ENCODE peak calls at places on chromosomes 11 and 22, in ten cellular contexts. One of them, this sample, is unnamed.
A peak's percentile ranks its signal among the peaks of the same experiment; 100 is the strongest.

GRCh38 chr11:88552377-88553029 is 215.0 kb upstream of the CTSC start:
- DNase-seq in CD8-positive, alpha-beta memory T cell: peak; percentile 57
- DNase-seq in activated naive CD4-positive, alpha-beta T cell treated with anti-CD3 and anti-CD28 coated beads, Interleukin-2, amount 50 U/mL, for 16 hours: peak; percentile 37
- DNase-seq in HuH-7: peak; percentile 26
- DNase-seq in activated naive CD8-positive, alpha-beta T cell treated with anti-CD3 and anti-CD28 coated beads, Interleukin-2, amount 10 ng/mL, durations not matched to agents 7 days and 5 days: peak; percentile 45
- DNase-seq in stimulated activated CD8-positive, alpha-beta memory T cell treated with anti-CD3 and anti-CD28 coated beads, Interleukin-12 subunit alpha, Interleukin-12 subunit beta, amount 100 ng/mL, for 1 hour: peak; percentile 6
- DNase-seq in prostate gland: no peak
- DNase-seq in lung microvascular endothelial cell: peak; percentile 44
- DNase-seq in dermis microvascular lymphatic vessel endothelial cell: peak; percentile 45
- DNase-seq in T-helper 1 cell: peak; percentile 30
- DNase-seq in this sample: peak; percentile 68

GRCh38 chr22:32204211-32204855 is 540 bp downstream of the RFPL2 start:
- DNase-seq in CD8-positive, alpha-beta memory T cell: no peak
- DNase-seq in activated naive CD4-positive, alpha-beta T cell treated with anti-CD3 and anti-CD28 coated beads, Interleukin-2, amount 50 U/mL, for 16 hours: peak; percentile 15
- DNase-seq in HuH-7: peak; percentile 64
- DNase-seq in activated naive CD8-positive, alpha-beta T cell treated with anti-CD3 and anti-CD28 coated beads, Interleukin-2, amount 10 ng/mL, durations not matched to agents 7 days and 5 days: no peak
- DNase-seq in stimulated activated CD8-positive, alpha-beta memory T cell treated with anti-CD3 and anti-CD28 coated beads, Interleukin-12 subunit alpha, Interleukin-12 subunit beta, amount 100 ng/mL, for 1 hour: no peak
- DNase-seq in prostate gland: no peak
- DNase-seq in lung microvascular endothelial cell: no peak
- DNase-seq in dermis microvascular lymphatic vessel endothelial cell: no peak
- DNase-seq in T-helper 1 cell: no peak
- DNase-seq in this sample: peak; percentile 36

GRCh38 chr11:94181943-94182342 is 53.3 kb downstream of the PANX1 start:
- DNase-seq in CD8-positive, alpha-beta memory T cell: no peak
- DNase-seq in activated naive CD4-positive, alpha-beta T cell treated with anti-CD3 and anti-CD28 coated beads, Interleukin-2, amount 50 U/mL, for 16 hours: no peak
- DNase-seq in HuH-7: no peak
- DNase-seq in activated naive CD8-positive, alpha-beta T cell treated with anti-CD3 and anti-CD28 coated beads, Interleukin-2, amount 10 ng/mL, durations not matched to agents 7 days and 5 days: no peak
- DNase-seq in stimulated activated CD8-positive, alpha-beta memory T cell treated with anti-CD3 and anti-CD28 coated beads, Interleukin-12 subunit alpha, Interleukin-12 subunit beta, amount 100 ng/mL, for 1 hour: no peak
- DNase-seq in prostate gland: no peak
- DNase-seq in lung microvascular endothelial cell: no peak
- DNase-seq in dermis microvascular lymphatic vessel endothelial cell: no peak
- DNase-seq in T-helper 1 cell: no peak
- DNase-seq in this sample: no peak

GRCh38 chr11:2525941-2526807 is 81.4 kb downstream of the KCNQ1 start:
- DNase-seq in CD8-positive, alpha-beta memory T cell: peak; percentile 38
- DNase-seq in activated naive CD4-positive, alpha-beta T cell treated with anti-CD3 and anti-CD28 coated beads, Interleukin-2, amount 50 U/mL, for 16 hours: peak; percentile 8
- DNase-seq in HuH-7: no peak
- DNase-seq in activated naive CD8-positive, alpha-beta T cell treated with anti-CD3 and anti-CD28 coated beads, Interleukin-2, amount 10 ng/mL, durations not matched to agents 7 days and 5 days: peak; percentile 25
- DNase-seq in stimulated activated CD8-positive, alpha-beta memory T cell treated with anti-CD3 and anti-CD28 coated beads, Interleukin-12 subunit alpha, Interleukin-12 subunit beta, amount 100 ng/mL, for 1 hour: no peak
- DNase-seq in prostate gland: no peak
- DNase-seq in lung microvascular endothelial cell: no peak
- DNase-seq in dermis microvascular lymphatic vessel endothelial cell: no peak
- DNase-seq in T-helper 1 cell: no peak
- DNase-seq in this sample: no peak

GRCh38 chr11:119807841-119808240 is 78.8 kb upstream of the NECTIN1 start:
- DNase-seq in CD8-positive, alpha-beta memory T cell: no peak
- DNase-seq in activated naive CD4-positive, alpha-beta T cell treated with anti-CD3 and anti-CD28 coated beads, Interleukin-2, amount 50 U/mL, for 16 hours: no peak
- DNase-seq in HuH-7: no peak
- DNase-seq in activated naive CD8-positive, alpha-beta T cell treated with anti-CD3 and anti-CD28 coated beads, Interleukin-2, amount 10 ng/mL, durations not matched to agents 7 days and 5 days: no peak
- DNase-seq in stimulated activated CD8-positive, alpha-beta memory T cell treated with anti-CD3 and anti-CD28 coated beads, Interleukin-12 subunit alpha, Interleukin-12 subunit beta, amount 100 ng/mL, for 1 hour: no peak
- DNase-seq in prostate gland: no peak
- DNase-seq in lung microvascular endothelial cell: no peak
- DNase-seq in dermis microvascular lymphatic vessel endothelial cell: no peak
- DNase-seq in T-helper 1 cell: no peak
- DNase-seq in this sample: no peak

GRCh38 chr22:30884211-30885000 is 84.2 kb downstream of the MORC2 start:
- DNase-seq in CD8-positive, alpha-beta memory T cell: peak; percentile 46
- DNase-seq in activated naive CD4-positive, alpha-beta T cell treated with anti-CD3 and anti-CD28 coated beads, Interleukin-2, amount 50 U/mL, for 16 hours: no peak
- DNase-seq in HuH-7: no peak
- DNase-seq in activated naive CD8-positive, alpha-beta T cell treated with anti-CD3 and anti-CD28 coated beads, Interleukin-2, amount 10 ng/mL, durations not matched to agents 7 days and 5 days: no peak
- DNase-seq in stimulated activated CD8-positive, alpha-beta memory T cell treated with anti-CD3 and anti-CD28 coated beads, Interleukin-12 subunit alpha, Interleukin-12 subunit beta, amount 100 ng/mL, for 1 hour: no peak
- DNase-seq in prostate gland: no peak
- DNase-seq in lung microvascular endothelial cell: no peak
- DNase-seq in dermis microvascular lymphatic vessel endothelial cell: no peak
- DNase-seq in T-helper 1 cell: no peak
- DNase-seq in this sample: no peak

GRCh38 chr11:22976146-22976545 is 115.9 kb upstream of the CCDC179 start:
- DNase-seq in CD8-positive, alpha-beta memory T cell: no peak
- DNase-seq in activated naive CD4-positive, alpha-beta T cell treated with anti-CD3 and anti-CD28 coated beads, Interleukin-2, amount 50 U/mL, for 16 hours: no peak
- DNase-seq in HuH-7: no peak
- DNase-seq in activated naive CD8-positive, alpha-beta T cell treated with anti-CD3 and anti-CD28 coated beads, Interleukin-2, amount 10 ng/mL, durations not matched to agents 7 days and 5 days: no peak
- DNase-seq in stimulated activated CD8-positive, alpha-beta memory T cell treated with anti-CD3 and anti-CD28 coated beads, Interleukin-12 subunit alpha, Interleukin-12 subunit beta, amount 100 ng/mL, for 1 hour: no peak
- DNase-seq in prostate gland: no peak
- DNase-seq in lung microvascular endothelial cell: peak; percentile 13
- DNase-seq in dermis microvascular lymphatic vessel endothelial cell: no peak
- DNase-seq in T-helper 1 cell: no peak
- DNase-seq in this sample: no peak

GRCh38 chr11:27255447-27255828 is 107.6 kb downstream of the CCDC34 start:
- DNase-seq in CD8-positive, alpha-beta memory T cell: no peak
- DNase-seq in activated naive CD4-positive, alpha-beta T cell treated with anti-CD3 and anti-CD28 coated beads, Interleukin-2, amount 50 U/mL, for 16 hours: no peak
- DNase-seq in HuH-7: no peak
- DNase-seq in activated naive CD8-positive, alpha-beta T cell treated with anti-CD3 and anti-CD28 coated beads, Interleukin-2, amount 10 ng/mL, durations not matched to agents 7 days and 5 days: no peak
- DNase-seq in stimulated activated CD8-positive, alpha-beta memory T cell treated with anti-CD3 and anti-CD28 coated beads, Interleukin-12 subunit alpha, Interleukin-12 subunit beta, amount 100 ng/mL, for 1 hour: no peak
- DNase-seq in prostate gland: no peak
- DNase-seq in lung microvascular endothelial cell: no peak
- DNase-seq in dermis microvascular lymphatic vessel endothelial cell: no peak
- DNase-seq in T-helper 1 cell: no peak
- DNase-seq in this sample: no peak

GRCh38 chr22:44133901-44134511 is 46.7 kb upstream of the PARVG start:
- DNase-seq in CD8-positive, alpha-beta memory T cell: no peak
- DNase-seq in activated naive CD4-positive, alpha-beta T cell treated with anti-CD3 and anti-CD28 coated beads, Interleukin-2, amount 50 U/mL, for 16 hours: no peak
- DNase-seq in HuH-7: no peak
- DNase-seq in activated naive CD8-positive, alpha-beta T cell treated with anti-CD3 and anti-CD28 coated beads, Interleukin-2, amount 10 ng/mL, durations not matched to agents 7 days and 5 days: no peak
- DNase-seq in stimulated activated CD8-positive, alpha-beta memory T cell treated with anti-CD3 and anti-CD28 coated beads, Interleukin-12 subunit alpha, Interleukin-12 subunit beta, amount 100 ng/mL, for 1 hour: no peak
- DNase-seq in prostate gland: no peak
- DNase-seq in lung microvascular endothelial cell: peak; percentile 65
- DNase-seq in dermis microvascular lymphatic vessel endothelial cell: peak; percentile 54
- DNase-seq in T-helper 1 cell: no peak
- DNase-seq in this sample: no peak

GRCh38 chr11:15179167-15179566 is 64.4 kb downstream of the INSC start:
- DNase-seq in CD8-positive, alpha-beta memory T cell: no peak
- DNase-seq in activated naive CD4-positive, alpha-beta T cell treated with anti-CD3 and anti-CD28 coated beads, Interleukin-2, amount 50 U/mL, for 16 hours: no peak
- DNase-seq in HuH-7: no peak
- DNase-seq in activated naive CD8-positive, alpha-beta T cell treated with anti-CD3 and anti-CD28 coated beads, Interleukin-2, amount 10 ng/mL, durations not matched to agents 7 days and 5 days: no peak
- DNase-seq in stimulated activated CD8-positive, alpha-beta memory T cell treated with anti-CD3 and anti-CD28 coated beads, Interleukin-12 subunit alpha, Interleukin-12 subunit beta, amount 100 ng/mL, for 1 hour: no peak
- DNase-seq in prostate gland: no peak
- DNase-seq in lung microvascular endothelial cell: no peak
- DNase-seq in dermis microvascular lymphatic vessel endothelial cell: no peak
- DNase-seq in T-helper 1 cell: no peak
- DNase-seq in this sample: no peak

GRCh38 chr11:77592727-77593126 is 3.0 kb downstream of the AQP11 start:
- DNase-seq in CD8-positive, alpha-beta memory T cell: no peak
- DNase-seq in activated naive CD4-positive, alpha-beta T cell treated with anti-CD3 and anti-CD28 coated beads, Interleukin-2, amount 50 U/mL, for 16 hours: no peak
- DNase-seq in HuH-7: no peak
- DNase-seq in activated naive CD8-positive, alpha-beta T cell treated with anti-CD3 and anti-CD28 coated beads, Interleukin-2, amount 10 ng/mL, durations not matched to agents 7 days and 5 days: no peak
- DNase-seq in stimulated activated CD8-positive, alpha-beta memory T cell treated with anti-CD3 and anti-CD28 coated beads, Interleukin-12 subunit alpha, Interleukin-12 subunit beta, amount 100 ng/mL, for 1 hour: no peak
- DNase-seq in prostate gland: no peak
- DNase-seq in lung microvascular endothelial cell: no peak
- DNase-seq in dermis microvascular lymphatic vessel endothelial cell: no peak
- DNase-seq in T-helper 1 cell: no peak
- DNase-seq in this sample: no peak

GRCh38 chr11:34174411-34175041 is 69.1 kb downstream of the NAT10 start:
- DNase-seq in CD8-positive, alpha-beta memory T cell: peak; percentile 82
- DNase-seq in activated naive CD4-positive, alpha-beta T cell treated with anti-CD3 and anti-CD28 coated beads, Interleukin-2, amount 50 U/mL, for 16 hours: peak; percentile 86
- DNase-seq in HuH-7: peak; percentile 84
- DNase-seq in activated naive CD8-positive, alpha-beta T cell treated with anti-CD3 and anti-CD28 coated beads, Interleukin-2, amount 10 ng/mL, durations not matched to agents 7 days and 5 days: peak; percentile 89
- DNase-seq in stimulated activated CD8-positive, alpha-beta memory T cell treated with anti-CD3 and anti-CD28 coated beads, Interleukin-12 subunit alpha, Interleukin-12 subunit beta, amount 100 ng/mL, for 1 hour: peak; percentile 65
- DNase-seq in prostate gland: peak; percentile 83
- DNase-seq in lung microvascular endothelial cell: peak; percentile 65
- DNase-seq in dermis microvascular lymphatic vessel endothelial cell: peak; percentile 67
- DNase-seq in T-helper 1 cell: peak; percentile 69
- DNase-seq in this sample: peak; percentile 75

GRCh38 chr11:119157088-119157487 is 8.2 kb downstream of the ABCG4 start:
- DNase-seq in CD8-positive, alpha-beta memory T cell: no peak
- DNase-seq in activated naive CD4-positive, alpha-beta T cell treated with anti-CD3 and anti-CD28 coated beads, Interleukin-2, amount 50 U/mL, for 16 hours: no peak
- DNase-seq in HuH-7: no peak
- DNase-seq in activated naive CD8-positive, alpha-beta T cell treated with anti-CD3 and anti-CD28 coated beads, Interleukin-2, amount 10 ng/mL, durations not matched to agents 7 days and 5 days: no peak
- DNase-seq in stimulated activated CD8-positive, alpha-beta memory T cell treated with anti-CD3 and anti-CD28 coated beads, Interleukin-12 subunit alpha, Interleukin-12 subunit beta, amount 100 ng/mL, for 1 hour: no peak
- DNase-seq in prostate gland: no peak
- DNase-seq in lung microvascular endothelial cell: no peak
- DNase-seq in dermis microvascular lymphatic vessel endothelial cell: no peak
- DNase-seq in T-helper 1 cell: no peak
- DNase-seq in this sample: no peak

GRCh38 chr22:28802595-28803087 is 2.3 kb upstream of the XBP1 start:
- DNase-seq in CD8-positive, alpha-beta memory T cell: no peak
- DNase-seq in activated naive CD4-positive, alpha-beta T cell treated with anti-CD3 and anti-CD28 coated beads, Interleukin-2, amount 50 U/mL, for 16 hours: no peak
- DNase-seq in HuH-7: peak; percentile 68
- DNase-seq in activated naive CD8-positive, alpha-beta T cell treated with anti-CD3 and anti-CD28 coated beads, Interleukin-2, amount 10 ng/mL, durations not matched to agents 7 days and 5 days: no peak
- DNase-seq in stimulated activated CD8-positive, alpha-beta memory T cell treated with anti-CD3 and anti-CD28 coated beads, Interleukin-12 subunit alpha, Interleukin-12 subunit beta, amount 100 ng/mL, for 1 hour: no peak
- DNase-seq in prostate gland: no peak
- DNase-seq in lung microvascular endothelial cell: no peak
- DNase-seq in dermis microvascular lymphatic vessel endothelial cell: no peak
- DNase-seq in T-helper 1 cell: no peak
- DNase-seq in this sample: no peak

GRCh38 chr11:9859491-9860305 is 195.8 kb downstream of the SWAP70 start:
- DNase-seq in CD8-positive, alpha-beta memory T cell: no peak
- DNase-seq in activated naive CD4-positive, alpha-beta T cell treated with anti-CD3 and anti-CD28 coated beads, Interleukin-2, amount 50 U/mL, for 16 hours: no peak
- DNase-seq in HuH-7: no peak
- DNase-seq in activated naive CD8-positive, alpha-beta T cell treated with anti-CD3 and anti-CD28 coated beads, Interleukin-2, amount 10 ng/mL, durations not matched to agents 7 days and 5 days: no peak
- DNase-seq in stimulated activated CD8-positive, alpha-beta memory T cell treated with anti-CD3 and anti-CD28 coated beads, Interleukin-12 subunit alpha, Interleukin-12 subunit beta, amount 100 ng/mL, for 1 hour: no peak
- DNase-seq in prostate gland: no peak
- DNase-seq in lung microvascular endothelial cell: no peak
- DNase-seq in dermis microvascular lymphatic vessel endothelial cell: no peak
- DNase-seq in T-helper 1 cell: no peak
- DNase-seq in this sample: no peak

GRCh38 chr11:117834068-117834810 is 9.7 kb upstream of the FXYD2 start:
- DNase-seq in CD8-positive, alpha-beta memory T cell: peak; percentile 29
- DNase-seq in activated naive CD4-positive, alpha-beta T cell treated with anti-CD3 and anti-CD28 coated beads, Interleukin-2, amount 50 U/mL, for 16 hours: no peak
- DNase-seq in HuH-7: no peak
- DNase-seq in activated naive CD8-positive, alpha-beta T cell treated with anti-CD3 and anti-CD28 coated beads, Interleukin-2, amount 10 ng/mL, durations not matched to agents 7 days and 5 days: no peak
- DNase-seq in stimulated activated CD8-positive, alpha-beta memory T cell treated with anti-CD3 and anti-CD28 coated beads, Interleukin-12 subunit alpha, Interleukin-12 subunit beta, amount 100 ng/mL, for 1 hour: no peak
- DNase-seq in prostate gland: no peak
- DNase-seq in lung microvascular endothelial cell: no peak
- DNase-seq in dermis microvascular lymphatic vessel endothelial cell: no peak
- DNase-seq in T-helper 1 cell: no peak
- DNase-seq in this sample: no peak

GRCh38 chr11:9905562-9905961 is 241.7 kb downstream of the SWAP70 start:
- DNase-seq in CD8-positive, alpha-beta memory T cell: no peak
- DNase-seq in activated naive CD4-positive, alpha-beta T cell treated with anti-CD3 and anti-CD28 coated beads, Interleukin-2, amount 50 U/mL, for 16 hours: no peak
- DNase-seq in HuH-7: no peak
- DNase-seq in activated naive CD8-positive, alpha-beta T cell treated with anti-CD3 and anti-CD28 coated beads, Interleukin-2, amount 10 ng/mL, durations not matched to agents 7 days and 5 days: no peak
- DNase-seq in stimulated activated CD8-positive, alpha-beta memory T cell treated with anti-CD3 and anti-CD28 coated beads, Interleukin-12 subunit alpha, Interleukin-12 subunit beta, amount 100 ng/mL, for 1 hour: no peak
- DNase-seq in prostate gland: no peak
- DNase-seq in lung microvascular endothelial cell: no peak
- DNase-seq in dermis microvascular lymphatic vessel endothelial cell: peak; percentile 9
- DNase-seq in T-helper 1 cell: no peak
- DNase-seq in this sample: no peak

GRCh38 chr11:74730601-74731260 is 495 bp downstream of the CHRDL2 start:
- DNase-seq in CD8-positive, alpha-beta memory T cell: no peak
- DNase-seq in activated naive CD4-positive, alpha-beta T cell treated with anti-CD3 and anti-CD28 coated beads, Interleukin-2, amount 50 U/mL, for 16 hours: no peak
- DNase-seq in HuH-7: no peak
- DNase-seq in activated naive CD8-positive, alpha-beta T cell treated with anti-CD3 and anti-CD28 coated beads, Interleukin-2, amount 10 ng/mL, durations not matched to agents 7 days and 5 days: no peak
- DNase-seq in stimulated activated CD8-positive, alpha-beta memory T cell treated with anti-CD3 and anti-CD28 coated beads, Interleukin-12 subunit alpha, Interleukin-12 subunit beta, amount 100 ng/mL, for 1 hour: no peak
- DNase-seq in prostate gland: no peak
- DNase-seq in lung microvascular endothelial cell: no peak
- DNase-seq in dermis microvascular lymphatic vessel endothelial cell: no peak
- DNase-seq in T-helper 1 cell: no peak
- DNase-seq in this sample: no peak